ENCODE peak calls at places on chromosomes 4 and X, in five cellular contexts. One of them, this sample, is unnamed.

GRCh38 chr4:80207172-80207583 is 9.9 kb downstream of the PRDM8 start:
- DNase-seq in CD4-positive, alpha-beta memory T cell: no peak
- DNase-seq in heart right ventricle: no peak
- DNase-seq in PC-9: no peak
- DNase-seq in transverse colon: no peak
- DNase-seq in this sample: peak; percentile 31

GRCh38 chrX:37726346-37726745 is 40.8 kb downstream of the XK start:
- DNase-seq in PC-9: no peak
- DNase-seq in transverse colon: no peak
- DNase-seq in heart right ventricle: no peak
- DNase-seq in CD4-positive, alpha-beta memory T cell: no peak
- DNase-seq in this sample: no peak

GRCh38 chr4:105951198-105951597 is 55.9 kb downstream of the NPNT start:
- DNase-seq in transverse colon: no peak
- DNase-seq in CD4-positive, alpha-beta memory T cell: no peak
- DNase-seq in heart right ventricle: no peak
- DNase-seq in PC-9: no peak
- DNase-seq in this sample: no peak

GRCh38 chr4:2788532-2789103 is 4.3 kb upstream of the SH3BP2 start:
- DNase-seq in CD4-positive, alpha-beta memory T cell: no peak
- DNase-seq in heart right ventricle: peak; percentile 78
- DNase-seq in transverse colon: no peak
- DNase-seq in PC-9: no peak
- DNase-seq in this sample: no peak

GRCh38 chr4:151524610-151525009 is 115.6 kb downstream of the FHIP1A start:
- DNase-seq in heart right ventricle: no peak
- DNase-seq in PC-9: no peak
- DNase-seq in CD4-positive, alpha-beta memory T cell: no peak
- DNase-seq in transverse colon: no peak
- DNase-seq in this sample: no peak

GRCh38 chr4:132614682-132615081 is 534.4 kb upstream of the PCDH10 start:
- DNase-seq in heart right ventricle: no peak
- DNase-seq in PC-9: no peak
- DNase-seq in CD4-positive, alpha-beta memory T cell: no peak
- DNase-seq in transverse colon: no peak
- DNase-seq in this sample: no peak

GRCh38 chr4:67035986-67036385 is 509.3 kb downstream of the CENPC start:
- DNase-seq in heart right ventricle: no peak
- DNase-seq in PC-9: no peak
- DNase-seq in transverse colon: no peak
- DNase-seq in CD4-positive, alpha-beta memory T cell: no peak
- DNase-seq in this sample: no peak

GRCh38 chrX:39941332-39941920 is 156.3 kb downstream of the BCOR start:
- DNase-seq in transverse colon: no peak
- DNase-seq in CD4-positive, alpha-beta memory T cell: no peak
- DNase-seq in heart right ventricle: no peak
- DNase-seq in PC-9: no peak
- DNase-seq in this sample: no peak

GRCh38 chr4:105149771-105150170 is 3.1 kb downstream of the TET2 start:
- DNase-seq in transverse colon: no peak
- DNase-seq in CD4-positive, alpha-beta memory T cell: peak; percentile 3
- DNase-seq in heart right ventricle: no peak
- DNase-seq in PC-9: no peak
- DNase-seq in this sample: peak; percentile 93

GRCh38 chr4:6175426-6175825 is 24.9 kb downstream of the JAKMIP1 start:
- DNase-seq in CD4-positive, alpha-beta memory T cell: no peak
- DNase-seq in PC-9: no peak
- DNase-seq in transverse colon: no peak
- DNase-seq in heart right ventricle: no peak
- DNase-seq in this sample: no peak

GRCh38 chrX:29478336-29479069 is 736.9 kb upstream of the MAGEB2 start:
- DNase-seq in CD4-positive, alpha-beta memory T cell: no peak
- DNase-seq in transverse colon: peak; percentile 16
- DNase-seq in heart right ventricle: peak; percentile 2
- DNase-seq in PC-9: peak; percentile 15
- DNase-seq in this sample: no peak

DNA sequence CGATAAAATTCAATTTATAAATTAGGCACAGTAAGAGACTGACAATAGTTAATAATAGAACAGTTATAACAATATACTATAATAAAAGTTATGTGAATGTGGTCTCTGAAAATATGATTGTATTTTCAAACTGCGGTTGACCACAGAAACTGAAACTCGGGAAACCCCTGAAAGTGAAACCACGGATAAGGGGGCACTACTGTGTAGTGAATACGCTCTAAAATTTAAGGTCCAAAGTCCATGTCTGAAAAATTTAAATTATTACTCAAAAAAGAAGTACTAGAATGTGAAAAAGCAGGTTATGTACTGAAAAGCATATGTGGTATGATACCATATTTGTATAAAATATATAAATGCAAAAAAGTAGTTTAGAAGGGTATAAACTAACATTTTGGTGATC is 1.9 kb downstream of the SMIM14 start:
- DNase-seq in transverse colon: no peak
- DNase-seq in heart right ventricle: peak; percentile 21
- DNase-seq in PC-9: no peak
- DNase-seq in CD4-positive, alpha-beta memory T cell: peak; percentile 14
- DNase-seq in this sample: peak; percentile 45
- H3K4me1 ChIP-seq in transverse colon: peaks cover 22% of the 10 kb centered on the region
- H3K4me1 ChIP-seq in heart right ventricle: peaks cover 33% of the 10 kb centered on the region
- H3K4me1 ChIP-seq in PC-9: peaks cover 34% of the 10 kb centered on the region
- H3K4me1 ChIP-seq in CD4-positive, alpha-beta memory T cell: peaks cover 27% of the 10 kb centered on the region
- H3K4me1 ChIP-seq in this sample: peaks cover 10% of the 10 kb centered on the region

GRCh38 chr4:11028334-11028733 is 343.8 kb upstream of the CLNK start:
- DNase-seq in heart right ventricle: no peak
- DNase-seq in transverse colon: no peak
- DNase-seq in CD4-positive, alpha-beta memory T cell: no peak
- DNase-seq in PC-9: no peak
- DNase-seq in this sample: no peak
- H3K4me1 ChIP-seq in heart right ventricle: no peaks in the 10 kb centered on the region
- H3K4me1 ChIP-seq in transverse colon: no peaks in the 10 kb centered on the region
- H3K4me1 ChIP-seq in CD4-positive, alpha-beta memory T cell: no peaks in the 10 kb centered on the region
- H3K4me1 ChIP-seq in PC-9: no peaks in the 10 kb centered on the region
- H3K4me1 ChIP-seq in this sample: no peaks in the 10 kb centered on the region

DNA sequence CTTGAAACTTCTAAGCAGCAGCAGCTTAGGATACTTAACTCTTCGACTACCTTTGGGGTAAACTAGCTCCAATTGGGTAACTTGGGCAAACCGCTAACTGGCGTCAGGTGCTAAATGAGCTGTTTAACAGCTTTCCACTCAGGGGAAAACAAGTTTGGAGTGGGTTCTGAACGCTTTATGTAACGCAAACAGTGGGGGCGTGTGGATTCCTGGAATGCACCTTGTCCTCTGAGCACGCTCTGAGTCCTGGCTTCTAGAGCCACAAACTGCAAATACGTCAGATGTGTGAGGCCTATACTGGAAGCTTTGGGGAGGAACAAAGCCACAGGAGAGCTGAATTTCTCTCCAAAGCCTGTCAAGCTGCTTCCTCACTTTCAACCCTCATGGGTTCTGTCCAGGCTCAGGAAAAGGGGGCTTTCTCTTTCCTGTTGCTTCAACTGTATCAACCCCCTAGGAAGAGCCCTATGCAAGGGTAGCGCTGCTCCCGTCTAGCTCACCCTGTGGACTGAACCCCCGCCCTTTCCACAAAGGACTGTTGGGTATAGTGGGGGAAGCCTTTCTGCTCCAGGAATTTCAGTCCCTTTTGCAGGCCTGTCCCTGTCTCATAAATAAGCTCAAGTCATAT is 4.5 kb upstream of the WDR1 start:
- DNase-seq in PC-9: no peak
- DNase-seq in transverse colon: no peak
- DNase-seq in heart right ventricle: no peak
- DNase-seq in CD4-positive, alpha-beta memory T cell: no peak
- DNase-seq in this sample: peak; percentile 52
- H3K4me1 ChIP-seq in PC-9: no peaks in the 10 kb centered on the region
- H3K4me1 ChIP-seq in transverse colon: peaks cover 11% of the 10 kb centered on the region
- H3K4me1 ChIP-seq in heart right ventricle: peaks cover 31% of the 10 kb centered on the region
- H3K4me1 ChIP-seq in CD4-positive, alpha-beta memory T cell: peaks cover 37% of the 10 kb centered on the region
- H3K4me1 ChIP-seq in this sample: peaks cover 7% of the 10 kb centered on the region

GRCh38 chr4:98765771-98766170 is 107.4 kb upstream of the TSPAN5 start:
- DNase-seq in heart right ventricle: no peak
- DNase-seq in PC-9: no peak
- DNase-seq in CD4-positive, alpha-beta memory T cell: no peak
- DNase-seq in transverse colon: no peak
- DNase-seq in this sample: no peak
- H3K4me1 ChIP-seq in heart right ventricle: no peaks in the 10 kb centered on the region
- H3K4me1 ChIP-seq in PC-9: no peaks in the 10 kb centered on the region
- H3K4me1 ChIP-seq in CD4-positive, alpha-beta memory T cell: no peaks in the 10 kb centered on the region
- H3K4me1 ChIP-seq in transverse colon: no peaks in the 10 kb centered on the region
- H3K4me1 ChIP-seq in this sample: no peaks in the 10 kb centered on the region

GRCh38 chr4:140249351-140249750 is 95.4 kb upstream of the MAML3 start:
- DNase-seq in CD4-positive, alpha-beta memory T cell: peak; percentile 14
- DNase-seq in PC-9: no peak
- DNase-seq in transverse colon: no peak
- DNase-seq in heart right ventricle: no peak
- DNase-seq in this sample: no peak

GRCh38 chr4:140244328-140244727 is 90.3 kb upstream of the MAML3 start:
- DNase-seq in heart right ventricle: no peak
- DNase-seq in transverse colon: no peak
- DNase-seq in CD4-positive, alpha-beta memory T cell: no peak
- DNase-seq in PC-9: no peak
- DNase-seq in this sample: peak; percentile 74

GRCh38 chr4:140243345-140243753 is 89.4 kb upstream of the MAML3 start:
- DNase-seq in transverse colon: peak; percentile 73
- DNase-seq in PC-9: no peak
- DNase-seq in CD4-positive, alpha-beta memory T cell: peak; percentile 5
- DNase-seq in heart right ventricle: no peak
- DNase-seq in this sample: peak; percentile 91

GRCh38 chr4:140247237-140247636 is 93.3 kb upstream of the MAML3 start:
- DNase-seq in heart right ventricle: no peak
- DNase-seq in PC-9: no peak
- DNase-seq in transverse colon: no peak
- DNase-seq in CD4-positive, alpha-beta memory T cell: no peak
- DNase-seq in this sample: no peak

GRCh38 chr4:140246216-140246615 is 92.2 kb upstream of the MAML3 start:
- DNase-seq in PC-9: no peak
- DNase-seq in CD4-positive, alpha-beta memory T cell: no peak
- DNase-seq in heart right ventricle: no peak
- DNase-seq in transverse colon: no peak
- DNase-seq in this sample: no peak
- H3K4me1 ChIP-seq in PC-9: peaks cover 6% of the 10 kb centered on the region
- H3K4me1 ChIP-seq in CD4-positive, alpha-beta memory T cell: peaks cover 15% of the 10 kb centered on the region
- H3K4me1 ChIP-seq in heart right ventricle: peaks cover 16% of the 10 kb centered on the region
- H3K4me1 ChIP-seq in transverse colon: peaks cover 27% of the 10 kb centered on the region
- H3K4me1 ChIP-seq in this sample: peaks cover 3% of the 10 kb centered on the region

GRCh38 chr4:39044947-39045734 is 12.9 kb upstream of the TMEM156 start:
- DNase-seq in CD4-positive, alpha-beta memory T cell: peak; percentile 55
- DNase-seq in heart right ventricle: peak; percentile 15
- DNase-seq in PC-9: no peak
- DNase-seq in transverse colon: no peak
- DNase-seq in this sample: no peak

GRCh38 chr4:39045791-39046221 is 13.6 kb upstream of the TMEM156 start:
- DNase-seq in heart right ventricle: no peak
- DNase-seq in CD4-positive, alpha-beta memory T cell: peak; percentile 62
- DNase-seq in transverse colon: no peak
- DNase-seq in PC-9: peak; percentile 11
- DNase-seq in this sample: no peak

GRCh38 chr4:39047691-39048090 is 14.3 kb upstream of the KLHL5 start:
- DNase-seq in heart right ventricle: no peak
- DNase-seq in CD4-positive, alpha-beta memory T cell: no peak
- DNase-seq in transverse colon: no peak
- DNase-seq in PC-9: no peak
- DNase-seq in this sample: no peak

GRCh38 chr4:39044364-39044946 is 12.2 kb upstream of the TMEM156 start:
- DNase-seq in transverse colon: peak; percentile 94
- DNase-seq in CD4-positive, alpha-beta memory T cell: peak; percentile 95
- DNase-seq in heart right ventricle: peak; percentile 96
- DNase-seq in PC-9: peak; percentile 94
- DNase-seq in this sample: peak; percentile 66

DNA sequence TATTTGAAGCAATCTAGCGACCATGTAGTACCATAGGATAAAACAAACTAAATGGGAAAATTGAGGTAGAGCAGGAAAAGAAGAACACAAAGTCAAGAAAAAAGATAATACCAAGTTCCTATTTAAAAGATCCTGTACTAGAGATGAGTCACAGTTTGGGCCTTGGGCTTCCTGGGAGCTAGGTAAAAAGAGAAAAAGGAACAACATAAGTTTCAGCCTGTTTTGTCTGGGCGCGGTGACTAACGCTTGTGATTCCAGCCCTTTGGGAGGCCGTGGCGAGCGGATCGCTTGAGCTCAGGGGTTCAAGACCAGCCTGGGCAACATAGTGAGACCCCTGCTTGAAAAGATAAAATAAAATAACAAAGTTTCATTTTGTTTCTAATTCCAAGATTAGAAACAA is 14.0 kb upstream of the TMEM156 start:
- DNase-seq in CD4-positive, alpha-beta memory T cell: no peak
- DNase-seq in PC-9: peak; percentile 40
- DNase-seq in heart right ventricle: no peak
- DNase-seq in transverse colon: no peak
- DNase-seq in this sample: no peak
- H3K4me1 ChIP-seq in CD4-positive, alpha-beta memory T cell: peaks cover 51% of the 10 kb centered on the region
- H3K4me1 ChIP-seq in PC-9: peaks cover 45% of the 10 kb centered on the region
- H3K4me1 ChIP-seq in heart right ventricle: peaks cover 48% of the 10 kb centered on the region
- H3K4me1 ChIP-seq in transverse colon: peaks cover 17% of the 10 kb centered on the region
- H3K4me1 ChIP-seq in this sample: no peaks in the 10 kb centered on the region

GRCh38 chr4:68347845-68348244 is 2.0 kb downstream of the YTHDC1 start:
- DNase-seq in CD4-positive, alpha-beta memory T cell: no peak
- DNase-seq in heart right ventricle: no peak
- DNase-seq in transverse colon: no peak
- DNase-seq in PC-9: no peak
- DNase-seq in this sample: no peak
- H3K4me1 ChIP-seq in CD4-positive, alpha-beta memory T cell: peaks cover 64% of the 10 kb centered on the region
- H3K4me1 ChIP-seq in heart right ventricle: peaks cover 60% of the 10 kb centered on the region
- H3K4me1 ChIP-seq in transverse colon: peaks cover 38% of the 10 kb centered on the region
- H3K4me1 ChIP-seq in PC-9: peaks cover 23% of the 10 kb centered on the region
- H3K4me1 ChIP-seq in this sample: peaks cover 18% of the 10 kb centered on the region

DNA sequence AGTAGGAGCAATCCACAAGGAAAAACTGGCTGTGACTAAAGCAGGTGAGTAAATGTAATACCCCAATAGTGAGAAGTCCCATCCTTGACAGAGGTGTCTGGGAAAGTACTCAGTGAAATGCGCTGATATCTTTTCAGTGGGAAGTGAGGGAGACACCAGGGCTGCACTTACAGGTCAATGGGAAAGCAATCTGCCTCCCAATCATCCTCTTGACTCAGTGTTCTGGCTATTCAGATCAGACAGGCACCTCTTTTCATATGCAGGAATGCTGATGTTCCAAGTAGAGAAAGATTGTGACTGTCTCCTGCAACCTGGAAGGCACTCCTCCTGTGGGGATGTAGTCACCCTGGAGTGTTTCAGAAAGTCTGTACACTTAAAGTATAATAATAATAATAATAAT is 39.9 kb upstream of the SPIN2A start:
- DNase-seq in transverse colon: no peak
- DNase-seq in CD4-positive, alpha-beta memory T cell: no peak
- DNase-seq in PC-9: no peak
- DNase-seq in heart right ventricle: no peak
- DNase-seq in this sample: no peak
- H3K4me1 ChIP-seq in transverse colon: no peaks in the 10 kb centered on the region
- H3K4me1 ChIP-seq in CD4-positive, alpha-beta memory T cell: no peaks in the 10 kb centered on the region
- H3K4me1 ChIP-seq in PC-9: no peaks in the 10 kb centered on the region
- H3K4me1 ChIP-seq in heart right ventricle: no peaks in the 10 kb centered on the region
- H3K4me1 ChIP-seq in this sample: no peaks in the 10 kb centered on the region

DNA sequence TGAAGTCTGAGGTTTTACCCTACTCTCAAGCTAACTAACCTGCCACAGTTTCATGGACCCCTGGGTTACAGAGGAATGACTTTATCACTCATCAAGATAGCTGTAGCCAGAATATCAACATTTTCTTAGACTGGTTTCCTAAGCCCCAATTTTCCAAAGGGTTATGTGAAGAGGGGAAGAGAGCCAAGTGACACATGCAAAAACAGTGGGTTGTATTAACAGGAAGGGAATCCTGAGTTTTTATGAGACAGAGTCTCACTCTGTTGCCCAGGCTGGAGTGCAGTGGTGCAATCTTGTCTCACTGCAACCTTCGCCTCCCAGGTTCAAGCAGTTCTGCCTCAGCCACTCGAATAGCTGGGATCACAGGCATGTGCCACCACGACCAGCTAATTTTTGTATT is 5.4 kb downstream of the AFF1 start:
- DNase-seq in PC-9: no peak
- DNase-seq in heart right ventricle: no peak
- DNase-seq in CD4-positive, alpha-beta memory T cell: no peak
- DNase-seq in transverse colon: no peak
- DNase-seq in this sample: no peak
- H3K4me1 ChIP-seq in PC-9: peaks cover 44% of the 10 kb centered on the region
- H3K4me1 ChIP-seq in heart right ventricle: peaks cover 65% of the 10 kb centered on the region
- H3K4me1 ChIP-seq in CD4-positive, alpha-beta memory T cell: peaks cover 68% of the 10 kb centered on the region
- H3K4me1 ChIP-seq in transverse colon: peaks cover 70% of the 10 kb centered on the region
- H3K4me1 ChIP-seq in this sample: peaks cover 10% of the 10 kb centered on the region

This sample was measured in small intestine.